ENCODE peak calls at places on chromosomes 4 and X, in five cellular contexts. B, Z, R, O and Q are unnamed samples.

GRCh38 chr4:54645830-54646229 is 11.9 kb upstream of the KIT start:
- DNase-seq in B (no peak), Z (no peak), R (no peak), O (no peak), Q (no peak)

GRCh38 chr4:113452868-113453620 is 308.5 kb downstream of the CAMK2D start:
- DNase-seq in B (peak), Z (peak), R (peak), O (no peak), Q (peak)

GRCh38 chr4:993111-994029 is at the start of gene SLC26A1:
- DNase-seq in B (no peak), Z (no peak), R (no peak), O (peak), Q (no peak)

GRCh38 chr4:81635747-81636146 is 164.0 kb upstream of the RASGEF1B start:
- DNase-seq in B (no peak), Z (no peak), R (no peak), O (no peak), Q (no peak)

GRCh38 chr4:61064636-61065035 is 135.5 kb upstream of the ADGRL3 start:
- DNase-seq in B (peak), Z (no peak), R (no peak), O (peak), Q (no peak)

GRCh38 chr4:151882072-151882803 is 121.4 kb upstream of the GATB start:
- DNase-seq in B (no peak), Z (no peak), R (no peak), O (no peak), Q (no peak)

GRCh38 chr4:133839326-133839725 is 362.3 kb downstream of the PABPC4L start:
- DNase-seq in B (peak), Z (peak), R (no peak), O (no peak), Q (no peak)

GRCh38 chrX:16511776-16512400 is 138.1 kb upstream of the S100G start:
- DNase-seq in B (peak), Z (peak), R (no peak), O (no peak), Q (peak)

GRCh38 chr4:150056569-150056968 is 21.7 kb upstream of the DCLK2 start:
- DNase-seq in B (peak), Z (peak), R (no peak), O (no peak), Q (no peak)

GRCh38 chr4:8182858-8183725 is 16.0 kb upstream of the SH3TC1 start:
- DNase-seq in B (peak), Z (peak), R (peak), O (no peak), Q (no peak)

GRCh38 chr4:72701987-72702819 is 133.2 kb upstream of the ADAMTS3 start:
- DNase-seq in B (peak), Z (peak), R (peak), O (peak), Q (peak)

GRCh38 chr4:3488791-3489190 is 25.7 kb downstream of the DOK7 start:
- DNase-seq in B (no peak), Z (no peak), R (no peak), O (no peak), Q (no peak)

GRCh38 chr4:121096629-121097028 is 24.3 kb upstream of the NDNF start:
- DNase-seq in B (peak), Z (peak), R (no peak), O (no peak), Q (no peak)

GRCh38 chr4:145216532-145216931 is 36.1 kb upstream of the OTUD4 start:
- DNase-seq in B (peak), Z (peak), R (peak), O (no peak), Q (no peak)

GRCh38 chrX:97229318-97229717 is 345.6 kb downstream of the RPA4 start:
- DNase-seq in B (no peak), Z (no peak), R (no peak), O (no peak), Q (no peak)

GRCh38 chr4:10611673-10612072 is 72.9 kb downstream of the CLNK start:
- DNase-seq in B (peak), Z (peak), R (peak), O (no peak), Q (peak)

GRCh38 chr4:75985116-75985515 is 5.6 kb downstream of the SDAD1 start:
- DNase-seq in B (peak), Z (peak), R (peak), O (no peak), Q (no peak)

GRCh38 chr4:158484173-158484885 is 37.4 kb upstream of the RXFP1 start:
- DNase-seq in B (peak), Z (peak), R (no peak), O (no peak), Q (no peak)

GRCh38 chr4:74944354-74944793 is 11.5 kb downstream of the PARM1 start:
- DNase-seq in B (no peak), Z (no peak), R (no peak), O (no peak), Q (no peak)

GRCh38 chr4:57131849-57132745 is 21.9 kb upstream of the IGFBP7 start:
- DNase-seq in B (peak), Z (no peak), R (no peak), O (no peak), Q (no peak)

GRCh38 chrX:35919536-35920309 is at the start of gene CFAP47:
- DNase-seq in B (no peak), Z (no peak), R (no peak), O (peak), Q (peak)

GRCh38 chr4:24896056-24896455 is 16.8 kb downstream of the CCDC149 start:
- DNase-seq in B (no peak), Z (no peak), R (no peak), O (no peak), Q (peak)
- TF ChIP-seq CTCF in B (no peak), Z (no peak), R (no peak), O (no peak), Q (no peak)

DNA sequence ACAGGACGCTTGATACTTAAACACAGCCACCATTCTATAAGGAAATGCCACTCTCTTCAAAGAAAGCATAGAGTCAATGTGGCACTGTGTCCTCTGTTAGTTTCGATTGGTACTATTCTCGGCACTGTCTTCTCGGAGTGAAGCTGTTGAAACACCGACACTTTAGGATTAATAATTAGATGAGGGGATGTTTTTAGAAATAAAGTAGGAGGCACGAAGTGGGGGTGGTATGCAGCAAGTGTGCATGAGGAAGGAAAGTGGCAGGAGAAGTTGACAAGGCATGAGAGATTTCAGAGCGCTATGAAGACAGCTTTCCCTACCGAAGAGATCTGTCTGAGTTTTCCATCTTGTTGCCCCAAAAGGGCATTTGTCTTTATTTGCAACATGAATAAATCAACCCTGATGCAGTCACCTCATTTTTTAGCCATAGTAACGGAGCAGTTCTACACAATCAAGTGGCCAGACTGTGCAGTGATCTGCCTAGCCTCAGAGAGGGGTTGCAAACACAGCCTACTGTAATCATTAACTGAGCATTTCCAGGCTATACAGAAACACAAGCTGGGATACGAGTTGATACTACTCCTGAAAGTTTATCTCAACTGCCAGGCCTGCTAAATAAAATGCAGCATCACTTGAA is 8.3 kb downstream of the GPRIN3 start:
- DNase-seq in B (no peak), Z (no peak), R (no peak), O (no peak), Q (no peak)
- H3K4me3 ChIP-seq in B (peak), Z (no peak), R (no peak), O (no peak), Q (peak)

DNA sequence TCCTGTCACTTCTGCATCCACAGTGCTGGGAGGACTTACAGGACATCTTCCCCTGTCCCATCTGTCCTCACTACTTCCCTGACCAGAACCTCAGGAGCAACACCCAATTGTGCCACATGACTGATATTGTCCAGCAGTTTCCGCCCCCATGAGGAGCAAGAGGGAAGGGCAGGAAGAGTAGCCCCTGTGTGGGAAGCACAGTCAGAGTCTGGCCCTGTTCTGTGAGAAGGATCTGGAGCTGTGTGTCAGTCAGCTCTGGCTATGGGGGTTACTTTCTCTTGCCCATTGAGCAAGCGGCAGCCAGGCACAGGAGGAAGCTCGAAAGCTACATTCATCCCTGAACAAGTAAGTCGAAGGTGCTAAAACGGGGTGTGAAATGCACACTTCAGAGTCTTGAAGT is 14.8 kb upstream of the TRIM60 start:
- DNase-seq in B (no peak), Z (peak), R (no peak), O (peak), Q (no peak)
- TF ChIP-seq CTCF in B (no peak), Z (peak), R (peak), O (peak), Q (peak)

GRCh38 chr4:98780111-98780549 is 121.7 kb upstream of the TSPAN5 start:
- DNase-seq in B (peak), Z (peak), R (peak), O (no peak), Q (no peak)
- H3K4me3 ChIP-seq in B (no peak), Z (no peak), R (no peak), O (no peak), Q (no peak)